ENCODE peak calls at places on chromosomes 13 and 19, in five cellular contexts. One of them, this sample, is unnamed.

GRCh38 chr19:47601180-47601904 is 7.6 kb upstream of the BICRA start:
- DNase-seq in GM23248: peak; percentile 5
- DNase-seq in foreskin fibroblast: no peak
- DNase-seq in GM06990: no peak
- DNase-seq in left lung: no peak
- DNase-seq in this sample: no peak

GRCh38 chr19:14412436-14413071 is 6.6 kb downstream of the DDX39A start:
- DNase-seq in GM23248: no peak
- DNase-seq in GM06990: no peak
- DNase-seq in foreskin fibroblast: no peak
- DNase-seq in left lung: no peak
- DNase-seq in this sample: no peak

GRCh38 chr19:747432-748273 is 3.3 kb upstream of the MISP start:
- DNase-seq in left lung: no peak
- DNase-seq in foreskin fibroblast: no peak
- DNase-seq in GM23248: no peak
- DNase-seq in GM06990: no peak
- DNase-seq in this sample: no peak

GRCh38 chr19:12723643-12724426 is at the start of gene TNPO2:
- DNase-seq in left lung: peak; percentile 65
- DNase-seq in GM23248: peak; percentile 73
- DNase-seq in foreskin fibroblast: peak; percentile 83
- DNase-seq in GM06990: peak; percentile 74
- DNase-seq in this sample: peak; percentile 46

GRCh38 chr13:70253834-70254233 is 145.6 kb upstream of the KLHL1 start:
- DNase-seq in GM06990: no peak
- DNase-seq in foreskin fibroblast: no peak
- DNase-seq in GM23248: no peak
- DNase-seq in left lung: no peak
- DNase-seq in this sample: no peak

GRCh38 chr13:44815507-44816074 is 173.7 kb downstream of the NUFIP1 start:
- DNase-seq in foreskin fibroblast: peak; percentile 96
- DNase-seq in GM23248: peak; percentile 95
- DNase-seq in left lung: peak; percentile 72
- DNase-seq in GM06990: no peak
- DNase-seq in this sample: peak; percentile 98

GRCh38 chr13:31827707-31828106 is 88.4 kb downstream of the RXFP2 start:
- DNase-seq in GM23248: no peak
- DNase-seq in GM06990: no peak
- DNase-seq in left lung: no peak
- DNase-seq in foreskin fibroblast: no peak
- DNase-seq in this sample: no peak

GRCh38 chr13:55244991-55245644 is 1895.6 kb upstream of the PRR20A start:
- DNase-seq in foreskin fibroblast: no peak
- DNase-seq in GM23248: no peak
- DNase-seq in GM06990: no peak
- DNase-seq in left lung: no peak
- DNase-seq in this sample: no peak

GRCh38 chr13:46687810-46688209 is 109.2 kb downstream of the ESD start:
- DNase-seq in GM06990: no peak
- DNase-seq in GM23248: peak; percentile 26
- DNase-seq in left lung: no peak
- DNase-seq in foreskin fibroblast: peak; percentile 38
- DNase-seq in this sample: no peak

GRCh38 chr19:32570081-32570785 is 10.8 kb upstream of the PDCD5 start:
- DNase-seq in left lung: no peak
- DNase-seq in GM06990: no peak
- DNase-seq in GM23248: peak; percentile 80
- DNase-seq in foreskin fibroblast: peak; percentile 83
- DNase-seq in this sample: peak; percentile 63

GRCh38 chr13:50589651-50590054 is 253.8 kb downstream of the DLEU7 start:
- DNase-seq in foreskin fibroblast: peak; percentile 88
- DNase-seq in GM23248: peak; percentile 96
- DNase-seq in left lung: no peak
- DNase-seq in GM06990: no peak
- DNase-seq in this sample: peak; percentile 87

GRCh38 chr13:50594276-50594970 is 249.1 kb downstream of the DLEU7 start:
- DNase-seq in left lung: no peak
- DNase-seq in GM06990: peak; percentile 80
- DNase-seq in GM23248: no peak
- DNase-seq in foreskin fibroblast: no peak
- DNase-seq in this sample: no peak

GRCh38 chr13:50589139-50589538 is 254.4 kb downstream of the DLEU7 start:
- DNase-seq in GM06990: no peak
- DNase-seq in left lung: no peak
- DNase-seq in foreskin fibroblast: peak; percentile 97
- DNase-seq in GM23248: peak; percentile 95
- DNase-seq in this sample: peak; percentile 93

GRCh38 chr13:50593228-50593627 is 250.3 kb downstream of the DLEU7 start:
- DNase-seq in foreskin fibroblast: no peak
- DNase-seq in GM23248: no peak
- DNase-seq in GM06990: no peak
- DNase-seq in left lung: no peak
- DNase-seq in this sample: no peak

GRCh38 chr13:50592412-50593145 is 250.9 kb downstream of the DLEU7 start:
- DNase-seq in foreskin fibroblast: peak; percentile 84
- DNase-seq in left lung: no peak
- DNase-seq in GM06990: no peak
- DNase-seq in GM23248: peak; percentile 88
- DNase-seq in this sample: peak; percentile 80
- H3K4me3 ChIP-seq in foreskin fibroblast: no peak overlapping the region
- H3K4me3 ChIP-seq in left lung: no peak overlapping the region
- H3K4me3 ChIP-seq in GM06990: no peak overlapping the region
- H3K4me3 ChIP-seq in GM23248: no peak overlapping the region
- H3K4me3 ChIP-seq in this sample: no peak overlapping the region

DNA sequence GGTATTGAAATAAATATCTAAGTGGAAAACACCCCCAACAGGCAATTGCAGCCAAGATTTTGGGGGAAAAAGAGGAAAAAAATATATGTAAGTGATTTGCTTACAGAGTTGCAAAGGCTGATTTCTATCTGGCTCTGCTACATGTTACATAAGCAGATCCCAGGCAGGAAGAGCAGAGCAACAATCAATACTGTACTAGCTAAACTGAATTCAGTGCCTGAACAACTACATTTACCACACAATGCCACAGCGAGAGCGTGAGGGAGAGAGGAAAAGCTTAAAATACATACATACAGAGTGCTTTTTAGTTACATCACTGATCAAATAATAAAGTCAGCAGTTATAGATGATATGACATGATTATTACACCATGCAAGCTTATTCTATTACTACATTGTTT is 665.6 kb upstream of the ARGLU1 start:
- DNase-seq in GM23248: no peak
- DNase-seq in left lung: no peak
- DNase-seq in foreskin fibroblast: no peak
- DNase-seq in GM06990: no peak
- DNase-seq in this sample: no peak
- H3K4me3 ChIP-seq in GM23248: no peak overlapping the region
- H3K4me3 ChIP-seq in left lung: no peak overlapping the region
- H3K4me3 ChIP-seq in foreskin fibroblast: no peak overlapping the region
- H3K4me3 ChIP-seq in GM06990: no peak overlapping the region
- H3K4me3 ChIP-seq in this sample: no peak overlapping the region

GRCh38 chr19:35213678-35214632 is 14.6 kb downstream of the FAM187B start:
- DNase-seq in GM23248: peak; percentile 69
- DNase-seq in left lung: peak; percentile 81
- DNase-seq in GM06990: peak; percentile 75
- DNase-seq in foreskin fibroblast: peak; percentile 80
- DNase-seq in this sample: peak; percentile 45
- H3K4me3 ChIP-seq in GM23248: no peak overlapping the region
- H3K4me3 ChIP-seq in left lung: no peak overlapping the region
- H3K4me3 ChIP-seq in GM06990: no peak overlapping the region
- H3K4me3 ChIP-seq in foreskin fibroblast: no peak overlapping the region
- H3K4me3 ChIP-seq in this sample: no peak overlapping the region

DNA sequence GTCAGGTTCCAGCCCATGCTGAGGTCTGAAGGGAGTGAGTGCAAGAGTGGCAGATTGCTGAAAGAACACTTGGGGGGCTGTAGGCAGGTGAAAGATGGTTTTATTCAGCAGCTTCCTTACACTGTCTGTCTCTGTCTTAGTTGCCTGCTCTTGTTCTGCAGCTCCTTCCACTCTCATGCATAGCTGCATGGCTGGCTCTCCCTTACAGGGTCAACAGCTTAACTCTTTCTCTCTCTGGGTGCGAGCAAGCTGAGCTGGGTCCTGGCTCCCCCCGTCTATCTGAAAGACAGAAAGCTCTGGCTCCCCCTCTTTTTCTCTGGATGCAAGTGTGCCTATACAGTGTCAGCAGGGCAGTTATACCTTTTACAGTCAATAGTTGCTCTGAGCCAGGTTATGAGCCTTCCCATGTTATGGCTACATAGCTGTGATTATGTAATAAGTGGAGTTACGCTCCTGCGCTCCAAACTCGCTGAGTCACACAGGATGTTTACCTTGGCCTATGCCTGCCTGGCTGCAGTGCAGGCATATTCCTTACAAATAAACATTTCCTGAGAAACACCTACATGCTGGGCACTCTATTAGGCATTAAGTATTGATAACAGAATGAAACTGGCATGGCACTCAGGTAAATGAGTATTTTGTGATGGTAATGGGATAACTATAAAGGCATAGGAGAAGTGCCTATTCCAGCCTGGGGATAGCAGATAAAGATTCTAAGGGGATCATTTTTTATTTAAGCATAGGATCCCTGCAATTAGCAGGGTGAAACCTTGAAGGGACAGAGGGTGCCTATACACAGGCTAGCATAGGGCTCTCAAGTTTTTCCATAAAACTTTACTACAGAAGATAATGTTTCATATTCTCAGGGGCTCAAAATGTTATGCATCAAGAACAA is 826.9 kb upstream of the PCDH9 start:
- DNase-seq in left lung: no peak
- DNase-seq in GM23248: no peak
- DNase-seq in foreskin fibroblast: no peak
- DNase-seq in GM06990: no peak
- DNase-seq in this sample: no peak
- H3K4me3 ChIP-seq in left lung: no peak overlapping the region
- H3K4me3 ChIP-seq in GM23248: no peak overlapping the region
- H3K4me3 ChIP-seq in foreskin fibroblast: no peak overlapping the region
- H3K4me3 ChIP-seq in GM06990: no peak overlapping the region
- H3K4me3 ChIP-seq in this sample: no peak overlapping the region

DNA sequence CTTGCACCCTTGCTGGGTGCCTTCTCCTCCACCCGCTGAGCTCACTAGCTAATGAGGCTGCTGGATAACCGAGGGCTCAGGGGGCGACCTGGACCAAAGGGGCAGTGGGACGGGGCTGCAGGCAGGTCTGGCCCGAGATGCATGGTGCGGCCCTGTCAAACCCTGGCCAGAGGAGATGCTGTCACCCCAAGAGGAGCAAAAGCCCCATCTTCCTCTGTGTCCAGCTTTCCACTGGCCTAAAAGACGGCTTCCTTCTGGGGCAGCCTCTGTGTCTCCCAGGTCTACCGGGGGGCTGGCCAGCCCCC is 261.8 kb downstream of the TBC1D4 start:
- DNase-seq in GM23248: no peak
- DNase-seq in left lung: no peak
- DNase-seq in foreskin fibroblast: no peak
- DNase-seq in GM06990: no peak
- DNase-seq in this sample: no peak
- H3K4me3 ChIP-seq in GM23248: no peak overlapping the region
- H3K4me3 ChIP-seq in left lung: no peak overlapping the region
- H3K4me3 ChIP-seq in foreskin fibroblast: no peak overlapping the region
- H3K4me3 ChIP-seq in GM06990: no peak overlapping the region
- H3K4me3 ChIP-seq in this sample: no peak overlapping the region

GRCh38 chr19:41325640-41325946 is 15.6 kb downstream of the CCDC97 start:
- DNase-seq in GM06990: no peak
- DNase-seq in GM23248: no peak
- DNase-seq in foreskin fibroblast: no peak
- DNase-seq in left lung: no peak
- DNase-seq in this sample: no peak
- H3K4me3 ChIP-seq in GM06990: no peak overlapping the region
- H3K4me3 ChIP-seq in GM23248: peak overlapping the region; percentile 46
- H3K4me3 ChIP-seq in foreskin fibroblast: no peak overlapping the region
- H3K4me3 ChIP-seq in left lung: no peak overlapping the region
- H3K4me3 ChIP-seq in this sample: peak overlapping the region; percentile 13

This sample was measured in AG10803.